ENCODE peak calls at places on chromosomes 3 and 15, in five cellular contexts. O, Z, A, U and E are unnamed samples.

GRCh38 chr3:13021141-13021933 is 51.9 kb downstream of the IQSEC1 start:
- DNase-seq in O (no peak), Z (peak; percentile 44), A (no peak), U (no peak), E (no peak)

GRCh38 chr3:156750874-156751245 is 75.3 kb upstream of the LEKR1 start:
- DNase-seq in O (no peak), Z (peak; percentile 66), A (no peak), U (peak; percentile 72), E (no peak)

GRCh38 chr3:73733796-73734195 is 109.1 kb upstream of the PDZRN3 start:
- DNase-seq in O (no peak), Z (no peak), A (no peak), U (no peak), E (no peak)

GRCh38 chr15:59501531-59502113 is 63.6 kb downstream of the FAM81A start:
- DNase-seq in O (no peak), Z (peak; percentile 56), A (peak; percentile 36), U (peak; percentile 25), E (peak; percentile 53)

GRCh38 chr3:157176108-157176507 is 16.2 kb upstream of the CCNL1 start:
- DNase-seq in O (no peak), Z (peak; percentile 50), A (no peak), U (peak; percentile 39), E (no peak)

GRCh38 chr3:128845119-128845518 is 34.3 kb upstream of the ACAD9 start:
- DNase-seq in O (no peak), Z (no peak), A (no peak), U (no peak), E (no peak)

GRCh38 chr3:111690242-111690641 is 95.1 kb upstream of the ZBED2 start:
- DNase-seq in O (no peak), Z (peak; percentile 50), A (no peak), U (peak; percentile 85), E (no peak)

GRCh38 chr3:155102329-155102728 is 22.2 kb downstream of the MME start:
- DNase-seq in O (no peak), Z (peak; percentile 18), A (no peak), U (peak; percentile 63), E (no peak)

GRCh38 chr15:25795712-25796111 is 67.4 kb downstream of the ATP10A start:
- DNase-seq in O (no peak), Z (no peak), A (peak; percentile 14), U (no peak), E (no peak)

GRCh38 chr3:172303941-172304558 is 144.2 kb downstream of the GHSR start:
- DNase-seq in O (no peak), Z (no peak), A (no peak), U (no peak), E (no peak)

GRCh38 chr3:98763076-98763475 is at the start of gene ST3GAL6:
- DNase-seq in O (no peak), Z (peak; percentile 58), A (no peak), U (no peak), E (no peak)

GRCh38 chr3:156218353-156218744 is 98.0 kb downstream of the KCNAB1 start:
- DNase-seq in O (no peak), Z (no peak), A (no peak), U (peak; percentile 29), E (no peak)

GRCh38 chr3:194876403-194877165 is 190.9 kb downstream of the FAM43A start:
- DNase-seq in O (no peak), Z (no peak), A (no peak), U (no peak), E (no peak)

GRCh38 chr3:8405144-8405543 is 96.5 kb upstream of the LMCD1 start:
- DNase-seq in O (no peak), Z (no peak), A (no peak), U (no peak), E (no peak)

GRCh38 chr3:124019291-124019690 is 27.4 kb upstream of the ROPN1 start:
- DNase-seq in O (no peak), Z (no peak), A (no peak), U (no peak), E (no peak)

GRCh38 chr3:11835028-11835639 is 11.6 kb downstream of the TAMM41 start:
- DNase-seq in O (no peak), Z (peak; percentile 56), A (no peak), U (peak; percentile 8), E (no peak)

GRCh38 chr3:146164506-146164905 is 3.5 kb upstream of the PLOD2 start:
- DNase-seq in O (no peak), Z (no peak), A (no peak), U (no peak), E (no peak)